ENCODE peak calls at places on chromosome 17, in six cellular contexts. O, Y, Z, A, P and H are unnamed samples.

GRCh38 chr17:75109047-75109406 is 742 bp upstream of the ARMC7 start:
- DNase-seq in O (no peak), Y (no peak), Z (no peak), A (no peak), P (peak; percentile 50), H (no peak)

GRCh38 chr17:47741109-47741792 is 8.2 kb downstream of the TBX21 start:
- DNase-seq in O (no peak), Y (no peak), Z (no peak), A (no peak), P (no peak), H (no peak)

GRCh38 chr17:48025040-48025903 is 12.3 kb downstream of the COPZ2 start:
- DNase-seq in O (peak; percentile 100), Y (peak; percentile 99), Z (peak; percentile 97), A (peak; percentile 91), P (peak; percentile 98), H (peak; percentile 100)

GRCh38 chr17:13597723-13598347 is 3.9 kb downstream of the HS3ST3A1 start:
- DNase-seq in O (no peak), Y (peak; percentile 65), Z (peak; percentile 54), A (no peak), P (peak; percentile 65), H (no peak)

GRCh38 chr17:21417921-21418320 is 41.8 kb downstream of the KCNJ12 start:
- DNase-seq in O (no peak), Y (no peak), Z (no peak), A (no peak), P (no peak), H (no peak)

GRCh38 chr17:75531724-75532090 is 6.2 kb downstream of the LLGL2 start:
- DNase-seq in O (no peak), Y (no peak), Z (no peak), A (no peak), P (no peak), H (no peak)

GRCh38 chr17:64223931-64224657 is 39.0 kb downstream of the TEX2 start:
- DNase-seq in O (no peak), Y (no peak), Z (no peak), A (no peak), P (no peak), H (peak; percentile 17)

GRCh38 chr17:65598711-65599110 is 37.3 kb upstream of the AXIN2 start:
- DNase-seq in O (no peak), Y (no peak), Z (no peak), A (no peak), P (no peak), H (no peak)

GRCh38 chr17:19940722-19941464 is 36.7 kb downstream of the AKAP10 start:
- DNase-seq in O (no peak), Y (no peak), Z (peak; percentile 35), A (no peak), P (no peak), H (no peak)

GRCh38 chr17:64632193-64632592 is 29.9 kb downstream of the SMURF2 start:
- DNase-seq in O (no peak), Y (no peak), Z (no peak), A (no peak), P (no peak), H (no peak)

GRCh38 chr17:61221181-61221580 is 178.5 kb upstream of the TBX2 start:
- DNase-seq in O (no peak), Y (no peak), Z (no peak), A (no peak), P (no peak), H (no peak)

GRCh38 chr17:27526603-27527002 is 70.4 kb downstream of the KSR1 start:
- DNase-seq in O (no peak), Y (peak; percentile 62), Z (peak; percentile 16), A (no peak), P (peak; percentile 44), H (no peak)

GRCh38 chr17:63966646-63967265 is 6.0 kb downstream of the SCN4A start:
- DNase-seq in O (no peak), Y (no peak), Z (no peak), A (no peak), P (no peak), H (no peak)

GRCh38 chr17:37358098-37358829 is 17.5 kb upstream of the C17orf78 start:
- DNase-seq in O (no peak), Y (peak; percentile 71), Z (peak; percentile 22), A (peak; percentile 66), P (peak; percentile 95), H (peak; percentile 92)

DNA sequence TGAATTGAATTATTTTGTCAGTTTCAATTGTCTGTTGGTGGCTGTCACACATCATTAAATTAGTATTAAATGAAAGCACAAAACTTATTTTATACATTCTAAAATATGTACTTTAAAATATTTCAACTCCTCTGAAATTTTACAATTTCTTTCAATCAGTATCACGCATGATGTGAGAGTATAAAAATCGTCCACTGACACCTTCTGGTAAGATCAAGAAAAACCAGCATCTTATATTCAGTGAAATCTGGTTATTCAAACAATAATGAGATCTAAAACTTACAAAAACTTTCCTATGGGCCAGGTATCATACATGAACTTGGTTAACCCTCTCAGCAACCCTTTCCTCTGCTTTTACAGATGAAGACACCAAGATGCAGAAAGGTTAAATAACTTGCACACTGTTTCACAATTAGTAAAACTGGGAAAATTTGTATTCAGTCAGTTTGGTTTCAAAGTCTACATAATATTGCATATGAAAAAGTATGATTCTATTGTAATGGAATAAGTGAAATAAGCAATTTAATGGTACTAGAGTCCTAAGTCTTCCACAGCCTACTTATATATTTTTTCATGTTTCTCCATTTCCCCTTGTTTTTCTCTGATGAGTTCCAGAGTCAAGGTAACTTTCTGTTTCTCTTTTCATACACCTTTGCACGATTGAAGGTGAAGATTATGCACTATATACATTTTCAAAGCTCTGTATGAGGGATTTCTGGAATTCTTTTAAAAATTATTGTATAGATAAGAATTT is 58.7 kb downstream of the EFCAB5 start:
- DNase-seq in O (no peak), Y (no peak), Z (no peak), A (no peak), P (no peak), H (no peak)
- TF ChIP-seq CTCF in O (peak; percentile 65), Y (no peak), Z (peak; percentile 50), A (no peak), P (no peak), H (no peak)

DNA sequence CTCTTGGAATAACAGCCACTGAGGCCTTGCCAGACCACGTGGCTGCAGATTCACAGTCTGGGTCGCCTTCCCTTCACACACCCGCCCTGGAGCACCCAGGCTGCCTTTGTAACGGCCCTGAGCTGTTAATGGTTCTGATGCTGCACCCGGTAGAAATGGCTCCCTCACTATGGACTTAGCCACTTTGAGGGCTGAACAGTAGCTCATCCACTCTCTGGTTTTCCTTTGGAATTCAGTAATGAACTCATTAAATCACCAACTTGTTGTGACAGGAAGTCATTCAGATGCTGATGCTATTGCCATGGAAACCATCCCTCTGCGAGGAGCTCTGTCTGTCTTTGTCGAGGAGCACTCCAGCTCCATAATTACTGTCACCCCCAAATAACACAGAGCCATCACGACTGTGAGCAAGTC is 59.2 kb downstream of the CDK5R1 start:
- DNase-seq in O (no peak), Y (no peak), Z (no peak), A (peak; percentile 23), P (peak; percentile 72), H (no peak)
- TF ChIP-seq CTCF in O (no peak), Y (no peak), Z (no peak), A (no peak), P (no peak), H (no peak)

DNA sequence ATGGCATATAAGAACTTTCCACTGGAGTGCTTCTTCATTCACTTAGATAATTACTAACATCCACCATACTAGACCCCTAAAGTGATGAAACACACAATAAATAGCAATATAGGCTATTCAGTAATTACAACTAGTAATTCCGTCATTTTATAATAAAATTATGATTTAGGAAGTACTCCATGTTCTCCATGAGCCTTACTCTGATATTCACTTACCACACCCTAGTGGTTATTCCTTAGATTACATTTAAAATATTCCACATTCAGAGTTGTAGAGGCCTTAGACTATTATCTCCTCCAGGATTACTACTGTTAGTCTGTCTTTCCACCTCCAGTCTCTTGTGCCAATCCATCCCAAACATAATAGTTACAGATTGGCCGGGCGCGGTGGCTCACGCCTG is 62.4 kb downstream of the STH start:
- DNase-seq in O (no peak), Y (no peak), Z (peak; percentile 18), A (no peak), P (no peak), H (no peak)
- TF ChIP-seq CTCF in O (peak; percentile 72), Y (no peak), Z (peak; percentile 75), A (no peak), P (peak; percentile 45), H (peak; percentile 31)

GRCh38 chr17:40864661-40865380 is 2.2 kb downstream of the KRT12 start:
- DNase-seq in O (no peak), Y (no peak), Z (no peak), A (no peak), P (no peak), H (no peak)

GRCh38 chr17:40866838-40867237 is at the start of gene KRT12:
- DNase-seq in O (no peak), Y (no peak), Z (no peak), A (no peak), P (no peak), H (no peak)

GRCh38 chr17:40859536-40859935 is 7.5 kb downstream of the KRT12 start:
- DNase-seq in O (no peak), Y (no peak), Z (no peak), A (no peak), P (no peak), H (no peak)

GRCh38 chr17:40857535-40857934 is 9.5 kb downstream of the KRT12 start:
- DNase-seq in O (no peak), Y (no peak), Z (peak; percentile 22), A (no peak), P (no peak), H (no peak)

GRCh38 chr17:40862985-40863733 is 3.9 kb downstream of the KRT12 start:
- DNase-seq in O (no peak), Y (peak; percentile 74), Z (no peak), A (peak; percentile 66), P (peak; percentile 65), H (no peak)
- TF ChIP-seq CTCF in O (peak; percentile 63), Y (no peak), Z (peak; percentile 60), A (peak; percentile 95), P (peak; percentile 56), H (no peak)

GRCh38 chr17:1058423-1059130 is 61.6 kb downstream of the TIMM22 start:
- DNase-seq in O (peak; percentile 72), Y (no peak), Z (peak; percentile 18), A (no peak), P (peak; percentile 29), H (no peak)
- TF ChIP-seq CTCF in O (peak; percentile 78), Y (no peak), Z (peak; percentile 80), A (peak; percentile 68), P (peak; percentile 37), H (peak; percentile 67)

GRCh38 chr17:4584835-4585187 is 482 bp downstream of the SMTNL2 start:
- DNase-seq in O (no peak), Y (no peak), Z (no peak), A (no peak), P (no peak), H (no peak)

GRCh38 chr17:4582691-4583090 is 1.6 kb upstream of the SMTNL2 start:
- DNase-seq in O (no peak), Y (no peak), Z (no peak), A (no peak), P (no peak), H (no peak)

GRCh38 chr17:4583206-4583605 is 1.1 kb upstream of the SMTNL2 start:
- DNase-seq in O (no peak), Y (no peak), Z (no peak), A (no peak), P (no peak), H (no peak)

GRCh38 chr17:4584125-4584834 is at the start of gene SMTNL2:
- DNase-seq in O (no peak), Y (peak; percentile 54), Z (no peak), A (no peak), P (peak; percentile 72), H (no peak)

GRCh38 chr17:4583796-4584124 is 569 bp upstream of the SMTNL2 start:
- DNase-seq in O (no peak), Y (no peak), Z (no peak), A (no peak), P (peak; percentile 81), H (no peak)
- TF ChIP-seq CTCF in O (peak; percentile 73), Y (no peak), Z (peak; percentile 18), A (peak; percentile 38), P (peak; percentile 62), H (peak; percentile 39)

GRCh38 chr17:81200695-81201580 is 21.8 kb downstream of the CEP131 start:
- DNase-seq in O (no peak), Y (peak; percentile 85), Z (peak; percentile 58), A (no peak), P (peak; percentile 62), H (no peak)
- TF ChIP-seq CTCF in O (peak; percentile 79), Y (peak; percentile 70), Z (peak; percentile 82), A (peak; percentile 40), P (peak; percentile 51), H (peak; percentile 64)